ENCODE peak calls at places on chromosomes 4 and X, in ten cellular contexts. V, E, G, L, U, X, Z, B, Q and A are unnamed samples.

GRCh38 chr4:76748649-76749048 is 149.3 kb downstream of the SOWAHB start:
- DNase-seq in V (no peak), E (no peak), G (no peak), L (peak), U (peak), X (no peak), Z (no peak), B (no peak), Q (peak), A (no peak)

GRCh38 chrX:13741695-13742094 is 7.1 kb downstream of the OFD1 start:
- DNase-seq in V (no peak), E (no peak), G (no peak), L (no peak), U (no peak), X (no peak), Z (no peak), B (no peak), Q (no peak), A (no peak)

GRCh38 chrX:151828434-151829080 is 84.1 kb upstream of the MAGEA4 start:
- DNase-seq in V (no peak), E (no peak), G (no peak), L (no peak), U (no peak), X (no peak), Z (no peak), B (no peak), Q (no peak), A (no peak)

GRCh38 chr4:177596035-177596434 is 153.8 kb upstream of the AGA start:
- DNase-seq in V (peak), E (no peak), G (no peak), L (peak), U (peak), X (peak), Z (no peak), B (peak), Q (peak), A (no peak)

GRCh38 chrX:43940811-43941210 is 32.4 kb downstream of the NDP start:
- DNase-seq in V (no peak), E (no peak), G (no peak), L (peak), U (peak), X (no peak), Z (no peak), B (no peak), Q (peak), A (no peak)

GRCh38 chrX:45513042-45513441 is 312.4 kb upstream of the DIPK2B start:
- DNase-seq in V (no peak), E (no peak), G (no peak), L (no peak), U (no peak), X (no peak), Z (no peak), B (no peak), Q (no peak), A (no peak)

GRCh38 chrX:103674531-103675454 is 11.7 kb downstream of the MORF4L2 start:
- DNase-seq in V (no peak), E (no peak), G (no peak), L (no peak), U (peak), X (no peak), Z (no peak), B (no peak), Q (no peak), A (no peak)

GRCh38 chr4:973431-974397 is at the start of gene DGKQ:
- DNase-seq in V (no peak), E (no peak), G (peak), L (peak), U (peak), X (peak), Z (no peak), B (peak), Q (peak), A (no peak)

GRCh38 chr4:151934766-151935165 is 174.0 kb upstream of the GATB start:
- DNase-seq in V (no peak), E (no peak), G (no peak), L (no peak), U (no peak), X (no peak), Z (no peak), B (no peak), Q (no peak), A (no peak)

GRCh38 chr4:26727849-26728248 is 132.8 kb upstream of the STIM2 start:
- DNase-seq in V (no peak), E (no peak), G (no peak), L (no peak), U (no peak), X (no peak), Z (no peak), B (no peak), Q (no peak), A (no peak)

GRCh38 chr4:5504486-5504885 is 203.9 kb downstream of the EVC2 start:
- DNase-seq in V (no peak), E (no peak), G (no peak), L (no peak), U (peak), X (no peak), Z (no peak), B (no peak), Q (no peak), A (no peak)

GRCh38 chr4:79576480-79576803 is 168.4 kb upstream of the GK2 start:
- DNase-seq in V (peak), E (peak), G (no peak), L (peak), U (peak), X (no peak), Z (no peak), B (no peak), Q (peak), A (peak)

GRCh38 chr4:75715105-75715799 is 9.1 kb upstream of the USO1 start:
- DNase-seq in V (no peak), E (no peak), G (no peak), L (no peak), U (peak), X (peak), Z (no peak), B (no peak), Q (peak), A (no peak)

GRCh38 chr4:73653695-73654106 is 33.5 kb upstream of the RASSF6 start:
- DNase-seq in V (no peak), E (peak), G (no peak), L (peak), U (peak), X (no peak), Z (no peak), B (no peak), Q (peak), A (peak)

GRCh38 chr4:156247470-156247869 is 293.8 kb upstream of the CTSO start:
- DNase-seq in V (no peak), E (no peak), G (no peak), L (no peak), U (no peak), X (no peak), Z (no peak), B (no peak), Q (no peak), A (no peak)

GRCh38 chr4:96916731-96917130 is 1076.8 kb downstream of the PDHA2 start:
- DNase-seq in V (no peak), E (no peak), G (no peak), L (no peak), U (no peak), X (no peak), Z (no peak), B (no peak), Q (no peak), A (no peak)

GRCh38 chrX:115065304-115065703 is 47.9 kb upstream of the IL13RA2 start:
- DNase-seq in V (no peak), E (no peak), G (no peak), L (no peak), U (no peak), X (no peak), Z (no peak), B (no peak), Q (no peak), A (no peak)

GRCh38 chr4:144899393-144899792 is 198.6 kb downstream of the ANAPC10 start:
- DNase-seq in V (no peak), E (no peak), G (no peak), L (no peak), U (no peak), X (no peak), Z (no peak), B (no peak), Q (no peak), A (no peak)

GRCh38 chrX:1592128-1592862 is 891 bp downstream of the AKAP17A start:
- DNase-seq in V (no peak), E (no peak), G (no peak), L (peak), U (peak), X (no peak), Z (peak), B (no peak), Q (peak), A (no peak)

GRCh38 chr4:74098628-74098995 is 383 bp downstream of the CXCL2 start:
- DNase-seq in V (no peak), E (no peak), G (no peak), L (no peak), U (no peak), X (no peak), Z (no peak), B (no peak), Q (peak), A (no peak)

GRCh38 chr4:52376107-52376704 is 282.9 kb downstream of the USP46 start:
- DNase-seq in V (peak), E (peak), G (no peak), L (peak), U (peak), X (peak), Z (no peak), B (no peak), Q (peak), A (peak)

GRCh38 chrX:101409043-101409442 is 1.0 kb downstream of the HNRNPH2 start:
- DNase-seq in V (no peak), E (no peak), G (no peak), L (peak), U (no peak), X (no peak), Z (no peak), B (no peak), Q (no peak), A (no peak)

GRCh38 chr4:153623491-153623890 is 60.6 kb upstream of the TLR2 start:
- DNase-seq in V (no peak), E (no peak), G (no peak), L (peak), U (no peak), X (no peak), Z (no peak), B (no peak), Q (no peak), A (no peak)

GRCh38 chrX:42996861-42997260 is 218.9 kb upstream of the PPP1R2C start:
- DNase-seq in V (no peak), E (no peak), G (no peak), L (peak), U (no peak), X (no peak), Z (no peak), B (no peak), Q (no peak), A (no peak)